ENCODE peak calls at places on chromosome 19, in five cellular contexts. H is heart right ventricle, O is BJ, W is uterus, U is kidney epithelial cell. Q is an unnamed sample.

GRCh38 chr19:14086098-14086497 is 515 bp upstream of the C19orf67 start:
- DNase-seq in O (no peak), U (no peak), H (no peak), W (no peak), Q (no peak)

GRCh38 chr19:6654347-6655310 is 15.3 kb downstream of the TNFSF14 start:
- DNase-seq in H (no peak), W (no peak), O (no peak), U (no peak), Q (no peak)

GRCh38 chr19:32359581-32359980 is 14.2 kb downstream of the ZNF507 start:
- DNase-seq in H (no peak), O (no peak), W (no peak), U (no peak), Q (no peak)

GRCh38 chr19:14440049-14440448 is 6.9 kb downstream of the PKN1 start:
- DNase-seq in W (peak), O (no peak), H (peak), U (no peak), Q (no peak)

GRCh38 chr19:58477130-58477529 is 978 bp downstream of the ZNF446 start:
- DNase-seq in W (no peak), H (no peak), U (no peak), O (no peak), Q (no peak)

GRCh38 chr19:44278181-44278690 is 18.6 kb downstream of the ZNF233 start:
- DNase-seq in H (no peak), O (no peak), U (no peak), W (no peak), Q (no peak)

GRCh38 chr19:17671906-17672305 is 16.2 kb downstream of the UNC13A start:
- DNase-seq in O (no peak), W (no peak), H (no peak), U (no peak), Q (no peak)

GRCh38 chr19:35671818-35672217 is 5.5 kb downstream of the UPK1A start:
- DNase-seq in W (no peak), U (no peak), O (no peak), H (no peak), Q (no peak)

GRCh38 chr19:39737929-39738328 is at the start of gene CLC:
- DNase-seq in U (no peak), O (no peak), H (no peak), W (no peak), Q (no peak)

GRCh38 chr19:41427647-41428480 is 690 bp upstream of the B3GNT8 start:
- DNase-seq in O (no peak), U (no peak), W (peak), H (peak), Q (no peak)

GRCh38 chr19:32662186-32662585 is 12.8 kb downstream of the ANKRD27 start:
- DNase-seq in O (no peak), W (no peak), U (no peak), H (no peak), Q (no peak)

GRCh38 chr19:29940971-29941585 is 961 bp upstream of the URI1 start:
- DNase-seq in H (no peak), O (no peak), W (no peak), U (no peak), Q (no peak)

GRCh38 chr19:38044267-38045111 is 137.5 kb downstream of the SIPA1L3 start:
- DNase-seq in O (no peak), H (no peak), W (no peak), U (no peak), Q (no peak)

DNA sequence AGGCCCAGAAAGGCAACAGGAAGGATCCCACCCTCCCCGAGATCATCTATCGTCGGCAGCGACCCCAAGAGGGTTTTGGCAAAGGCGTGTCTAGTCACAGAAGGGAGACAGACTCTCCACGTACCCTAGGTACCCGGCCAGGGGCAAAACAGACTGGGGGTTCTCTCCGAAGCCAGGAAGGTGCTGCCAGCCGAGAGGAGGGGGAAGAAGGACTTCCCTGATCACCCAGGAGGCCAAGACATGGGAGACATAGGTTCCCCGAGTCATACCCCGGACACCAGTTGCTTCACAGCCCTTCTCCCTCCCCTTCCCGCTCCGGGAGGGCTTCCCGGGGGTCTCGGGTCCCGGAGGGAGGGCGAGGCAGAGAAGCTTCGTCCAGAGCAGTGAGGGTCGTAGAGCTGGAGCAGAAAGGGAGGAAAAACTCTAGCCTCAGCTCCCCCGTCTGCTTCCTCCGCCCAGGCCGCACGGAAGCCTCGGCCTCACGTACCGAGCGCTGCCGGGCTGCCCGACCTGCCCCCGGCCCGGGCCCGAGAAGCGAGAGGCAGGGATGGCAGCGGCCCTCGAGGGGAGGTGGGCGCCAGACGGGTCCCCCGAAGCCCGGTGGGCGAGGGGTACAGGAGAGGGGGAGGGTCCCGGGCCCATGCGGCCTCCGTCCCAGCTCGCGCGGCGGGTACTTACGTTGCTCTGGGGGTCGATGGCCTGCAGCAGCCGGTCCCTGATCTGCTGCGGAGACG is 643 bp downstream of the MED26 start:
- DNase-seq in O (no peak), H (no peak), U (no peak), W (no peak), Q (no peak)
- TF ChIP-seq CTCF in O (no peak), H (no peak), U (no peak), W (no peak), Q (no peak)

GRCh38 chr19:19661675-19662251 is 1.7 kb downstream of the ATP13A1 start:
- DNase-seq in U (no peak), W (no peak), H (no peak), O (no peak), Q (no peak)
- H3K4me3 ChIP-seq in U (no peak), W (no peak), H (no peak), O (no peak), Q (peak)

GRCh38 chr19:10228925-10229324 is 2.2 kb downstream of the S1PR2 start:
- DNase-seq in U (no peak), W (peak), O (no peak), H (no peak), Q (no peak)

GRCh38 chr19:10226376-10227214 is 4.5 kb downstream of the S1PR2 start:
- DNase-seq in H (peak), O (peak), U (no peak), W (peak), Q (no peak)

GRCh38 chr19:10228393-10228792 is 2.7 kb downstream of the S1PR2 start:
- DNase-seq in U (no peak), H (no peak), W (no peak), O (no peak), Q (no peak)

GRCh38 chr19:10226021-10226375 is 5.1 kb downstream of the S1PR2 start:
- DNase-seq in U (no peak), H (peak), O (no peak), W (no peak), Q (no peak)

GRCh38 chr19:10227215-10227971 is 3.7 kb downstream of the S1PR2 start:
- DNase-seq in O (no peak), H (peak), W (peak), U (no peak), Q (no peak)
- TF ChIP-seq CTCF in O (no peak), H (no peak), W (no peak), U (no peak), Q (no peak)

DNA sequence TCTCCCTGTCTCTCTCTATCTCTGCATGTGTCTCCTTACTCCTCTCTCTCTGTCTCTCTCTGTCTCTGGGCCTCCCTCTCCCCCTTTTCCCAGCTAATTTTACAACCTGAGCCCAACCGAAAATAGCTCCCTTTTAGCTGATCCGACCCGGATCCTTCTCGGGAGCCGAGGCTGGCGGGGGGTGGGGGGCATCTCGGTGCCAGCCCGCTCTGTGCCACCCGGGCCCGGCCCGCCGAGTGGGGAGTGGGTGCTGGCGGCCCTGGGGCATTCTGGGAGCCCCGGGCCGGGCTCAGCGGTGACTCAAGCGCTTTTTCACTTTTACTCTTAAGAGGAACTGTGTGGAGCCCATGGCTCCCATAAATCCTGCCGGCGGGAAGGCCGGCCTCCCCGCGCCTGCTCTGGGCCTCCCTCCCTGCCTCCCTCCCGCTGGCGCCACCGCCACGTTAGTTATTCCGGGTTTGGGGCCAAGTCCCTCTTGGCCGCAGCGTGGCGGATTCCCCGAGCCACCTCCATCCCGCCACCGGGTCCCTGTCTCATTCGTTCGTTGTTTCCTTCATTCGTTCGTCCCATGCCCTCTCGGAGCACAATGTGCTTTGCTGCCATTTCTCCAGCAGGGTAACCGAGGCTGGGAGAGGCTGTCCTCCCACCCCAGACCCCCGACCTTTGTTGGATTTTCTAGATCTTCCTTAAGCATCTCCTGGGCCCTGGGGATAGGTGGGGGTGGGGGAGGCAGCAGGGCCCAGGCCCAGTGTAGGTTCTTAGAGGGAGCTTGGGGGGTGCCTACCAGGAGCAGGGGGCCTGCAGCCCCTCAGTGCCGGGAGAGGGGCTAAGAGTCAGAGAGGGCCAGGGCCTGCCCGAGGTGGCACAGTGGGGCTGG is 3.2 kb downstream of the NFIC start:
- DNase-seq in H (peak), O (no peak), U (no peak), W (peak), Q (no peak)
- H3K4me3 ChIP-seq in H (peak), O (peak), U (peak), W (peak), Q (peak)

GRCh38 chr19:49463960-49464740 is 9.9 kb upstream of the FLT3LG start:
- DNase-seq in U (no peak), H (no peak), W (no peak), O (no peak), Q (no peak)

GRCh38 chr19:49462492-49462891 is 9.5 kb downstream of the ALDH16A1 start:
- DNase-seq in W (no peak), O (no peak), U (no peak), H (no peak), Q (no peak)

GRCh38 chr19:49468746-49469447 is 5.1 kb upstream of the FLT3LG start:
- DNase-seq in H (peak), U (no peak), O (no peak), W (peak), Q (no peak)

GRCh38 chr19:49468199-49468598 is 5.8 kb upstream of the FLT3LG start:
- DNase-seq in W (no peak), U (no peak), O (no peak), H (no peak), Q (no peak)

GRCh38 chr19:49465371-49465770 is 8.6 kb upstream of the FLT3LG start:
- DNase-seq in W (no peak), H (no peak), U (no peak), O (no peak), Q (no peak)
- TF ChIP-seq CTCF in W (no peak), H (no peak), U (no peak), O (no peak), Q (no peak)

GRCh38 chr19:49690656-49691242 is at the start of gene CPT1C:
- DNase-seq in H (peak), W (peak), O (no peak), U (no peak), Q (no peak)
- H3K4me3 ChIP-seq in H (peak), W (peak), O (peak), U (peak), Q (peak)